ENCODE peak calls at places on chromosomes 3 and 15, in five cellular contexts. One of them, this sample, is unnamed. For H3K4me1, the result is how much of the 10 kb centered on the place peaks cover.

GRCh38 chr3:172065534-172065933 is 26.2 kb downstream of the FNDC3B start:
- DNase-seq in PC-3: no peak
- DNase-seq in endothelial cell of umbilical vein: peak
- DNase-seq in neural progenitor cell: no peak
- DNase-seq in neuronal stem cell: no peak
- DNase-seq in this sample: no peak

GRCh38 chr3:138253609-138254008 is 66.5 kb downstream of the ARMC8 start:
- DNase-seq in neuronal stem cell: no peak
- DNase-seq in PC-3: no peak
- DNase-seq in endothelial cell of umbilical vein: no peak
- DNase-seq in neural progenitor cell: no peak
- DNase-seq in this sample: no peak

GRCh38 chr3:106114848-106115247 is 246.0 kb upstream of the CBLB start:
- DNase-seq in PC-3: peak
- DNase-seq in neural progenitor cell: no peak
- DNase-seq in neuronal stem cell: no peak
- DNase-seq in endothelial cell of umbilical vein: no peak
- DNase-seq in this sample: no peak

GRCh38 chr3:13424111-13424844 is 4.2 kb upstream of the NUP210 start:
- DNase-seq in neural progenitor cell: no peak
- DNase-seq in neuronal stem cell: no peak
- DNase-seq in endothelial cell of umbilical vein: no peak
- DNase-seq in PC-3: peak
- DNase-seq in this sample: no peak

GRCh38 chr3:192935441-192935840 is 17.8 kb upstream of the MB21D2 start:
- DNase-seq in neuronal stem cell: no peak
- DNase-seq in PC-3: no peak
- DNase-seq in endothelial cell of umbilical vein: no peak
- DNase-seq in neural progenitor cell: no peak
- DNase-seq in this sample: no peak

GRCh38 chr3:14899993-14900618 is 47.3 kb upstream of the NR2C2 start:
- DNase-seq in neural progenitor cell: no peak
- DNase-seq in endothelial cell of umbilical vein: no peak
- DNase-seq in PC-3: no peak
- DNase-seq in neuronal stem cell: no peak
- DNase-seq in this sample: peak

GRCh38 chr3:108110965-108111364 is 20.1 kb upstream of the CD47 start:
- DNase-seq in neural progenitor cell: no peak
- DNase-seq in endothelial cell of umbilical vein: no peak
- DNase-seq in PC-3: no peak
- DNase-seq in neuronal stem cell: no peak
- DNase-seq in this sample: no peak

GRCh38 chr3:66200147-66200546 is 20.7 kb upstream of the SLC25A26 start:
- DNase-seq in endothelial cell of umbilical vein: no peak
- DNase-seq in neural progenitor cell: peak
- DNase-seq in neuronal stem cell: no peak
- DNase-seq in PC-3: no peak
- DNase-seq in this sample: peak

GRCh38 chr15:38593523-38593922 is 28.9 kb upstream of the RASGRP1 start:
- DNase-seq in neuronal stem cell: no peak
- DNase-seq in PC-3: peak
- DNase-seq in endothelial cell of umbilical vein: no peak
- DNase-seq in neural progenitor cell: no peak
- DNase-seq in this sample: no peak

GRCh38 chr3:124761935-124762334 is 31.7 kb downstream of the UMPS start:
- DNase-seq in neuronal stem cell: no peak
- DNase-seq in neural progenitor cell: no peak
- DNase-seq in PC-3: no peak
- DNase-seq in endothelial cell of umbilical vein: no peak
- DNase-seq in this sample: peak

GRCh38 chr3:112032377-112032776 is 2.2 kb upstream of the TMPRSS7 start:
- DNase-seq in neural progenitor cell: no peak
- DNase-seq in neuronal stem cell: no peak
- DNase-seq in endothelial cell of umbilical vein: no peak
- DNase-seq in PC-3: no peak
- DNase-seq in this sample: no peak

GRCh38 chr3:132164469-132165092 is 129.8 kb upstream of the CPNE4 start:
- DNase-seq in endothelial cell of umbilical vein: no peak
- DNase-seq in PC-3: peak
- DNase-seq in neural progenitor cell: no peak
- DNase-seq in neuronal stem cell: no peak
- DNase-seq in this sample: no peak

GRCh38 chr15:85545757-85546156 is 165.4 kb downstream of the AKAP13 start:
- DNase-seq in neural progenitor cell: no peak
- DNase-seq in endothelial cell of umbilical vein: no peak
- DNase-seq in PC-3: no peak
- DNase-seq in neuronal stem cell: no peak
- DNase-seq in this sample: no peak
- H3K4me1 ChIP-seq in neural progenitor cell: under half
- H3K4me1 ChIP-seq in endothelial cell of umbilical vein: under half
- H3K4me1 ChIP-seq in PC-3: under half
- H3K4me1 ChIP-seq in neuronal stem cell: under half
- H3K4me1 ChIP-seq in this sample: under half

DNA sequence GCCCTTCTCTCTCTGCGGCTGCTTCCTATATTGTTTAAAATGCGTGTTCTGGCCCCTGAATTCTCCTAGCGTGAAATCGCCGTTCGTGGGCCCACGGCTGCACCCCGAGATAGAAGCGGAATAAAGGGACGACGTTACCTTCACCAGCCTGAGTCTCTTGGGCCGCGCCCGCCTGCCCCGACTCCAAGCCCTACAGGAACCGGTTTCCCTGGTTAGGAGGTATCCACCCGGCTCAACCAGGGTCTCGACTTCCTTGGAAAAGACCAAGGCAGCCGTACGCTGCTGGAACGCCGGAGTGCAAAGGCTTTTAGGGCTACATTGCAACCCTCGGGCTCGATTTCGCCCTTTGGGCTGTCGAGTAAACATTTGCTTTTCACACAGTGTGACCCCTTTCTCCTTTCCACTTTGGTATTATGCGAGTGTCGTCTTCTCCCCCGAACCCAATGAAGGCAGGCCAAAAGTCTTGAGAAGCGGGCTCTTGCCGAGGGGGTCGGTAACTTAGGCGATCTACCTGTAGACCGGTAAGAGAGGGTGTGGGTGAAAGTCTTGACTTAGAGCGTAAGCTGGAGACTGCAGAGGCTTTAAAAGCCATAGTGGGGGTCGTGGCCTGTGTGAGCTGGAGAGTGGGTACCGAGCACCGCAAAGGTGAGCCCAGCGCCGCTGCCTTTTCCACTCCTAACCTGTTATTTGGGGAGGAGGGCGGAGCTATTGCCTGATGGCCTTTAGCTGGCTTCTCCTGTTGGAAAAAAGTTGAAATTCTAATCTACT is 2.0 kb downstream of the TRIM71 start:
- DNase-seq in neuronal stem cell: no peak
- DNase-seq in PC-3: no peak
- DNase-seq in endothelial cell of umbilical vein: no peak
- DNase-seq in neural progenitor cell: peak
- DNase-seq in this sample: peak
- H3K27ac ChIP-seq in neuronal stem cell: peak
- H3K27ac ChIP-seq in PC-3: no peak
- H3K27ac ChIP-seq in endothelial cell of umbilical vein: no peak
- H3K27ac ChIP-seq in neural progenitor cell: peak
- H3K27ac ChIP-seq in this sample: no peak

DNA sequence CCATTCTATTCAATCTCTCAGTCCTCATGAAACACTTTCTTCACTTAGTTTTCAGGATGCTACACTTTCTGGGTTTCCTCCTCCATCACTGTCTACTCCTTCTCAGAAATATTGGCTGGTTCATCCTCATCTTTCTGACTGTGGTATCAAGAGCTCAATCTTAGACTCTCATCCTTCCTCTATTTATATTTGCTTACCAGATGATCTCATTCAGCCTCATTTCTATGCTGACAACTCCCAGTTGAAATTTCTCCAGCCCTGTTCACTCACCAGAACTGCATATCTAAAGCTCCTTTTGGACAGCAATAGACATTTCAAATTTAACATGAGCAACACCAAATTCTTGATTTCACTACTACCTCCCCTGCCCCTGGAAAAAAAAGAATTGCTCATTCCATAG is 48.0 kb upstream of the FBN1 start:
- DNase-seq in endothelial cell of umbilical vein: no peak
- DNase-seq in neuronal stem cell: no peak
- DNase-seq in neural progenitor cell: no peak
- DNase-seq in PC-3: peak
- DNase-seq in this sample: no peak
- H3K9ac ChIP-seq in endothelial cell of umbilical vein: no peak
- H3K9ac ChIP-seq in neuronal stem cell: no peak
- H3K9ac ChIP-seq in neural progenitor cell: no peak
- H3K9ac ChIP-seq in PC-3: no peak
- H3K9ac ChIP-seq in this sample: no peak

GRCh38 chr3:16887130-16887529 is 2.4 kb downstream of the PLCL2 start:
- DNase-seq in PC-3: no peak
- DNase-seq in neural progenitor cell: no peak
- DNase-seq in endothelial cell of umbilical vein: no peak
- DNase-seq in neuronal stem cell: no peak
- DNase-seq in this sample: no peak
- H3K4me1 ChIP-seq in PC-3: half or more
- H3K4me1 ChIP-seq in neural progenitor cell: under half
- H3K4me1 ChIP-seq in endothelial cell of umbilical vein: under half
- H3K4me1 ChIP-seq in neuronal stem cell: under half
- H3K4me1 ChIP-seq in this sample: under half

GRCh38 chr15:50106438-50106837 is 12.6 kb downstream of the ATP8B4 start:
- DNase-seq in neural progenitor cell: no peak
- DNase-seq in neuronal stem cell: no peak
- DNase-seq in endothelial cell of umbilical vein: no peak
- DNase-seq in PC-3: no peak
- DNase-seq in this sample: no peak

GRCh38 chr15:50108446-50108845 is 10.6 kb downstream of the ATP8B4 start:
- DNase-seq in PC-3: no peak
- DNase-seq in endothelial cell of umbilical vein: no peak
- DNase-seq in neural progenitor cell: no peak
- DNase-seq in neuronal stem cell: no peak
- DNase-seq in this sample: no peak

GRCh38 chr15:50109086-50109987 is 9.7 kb downstream of the ATP8B4 start:
- DNase-seq in endothelial cell of umbilical vein: no peak
- DNase-seq in neuronal stem cell: no peak
- DNase-seq in neural progenitor cell: no peak
- DNase-seq in PC-3: no peak
- DNase-seq in this sample: no peak

GRCh38 chr15:50107157-50107556 is 11.9 kb downstream of the ATP8B4 start:
- DNase-seq in PC-3: no peak
- DNase-seq in endothelial cell of umbilical vein: no peak
- DNase-seq in neuronal stem cell: no peak
- DNase-seq in neural progenitor cell: no peak
- DNase-seq in this sample: no peak

GRCh38 chr15:50107591-50108408 is 11.2 kb downstream of the ATP8B4 start:
- DNase-seq in neuronal stem cell: no peak
- DNase-seq in neural progenitor cell: no peak
- DNase-seq in endothelial cell of umbilical vein: no peak
- DNase-seq in PC-3: no peak
- DNase-seq in this sample: no peak
- H3K27ac ChIP-seq in neuronal stem cell: no peak
- H3K27ac ChIP-seq in neural progenitor cell: no peak
- H3K27ac ChIP-seq in endothelial cell of umbilical vein: no peak
- H3K27ac ChIP-seq in PC-3: no peak
- H3K27ac ChIP-seq in this sample: no peak

GRCh38 chr3:62193586-62194345 is 179.6 kb downstream of the FEZF2 start:
- DNase-seq in neuronal stem cell: no peak
- DNase-seq in endothelial cell of umbilical vein: no peak
- DNase-seq in neural progenitor cell: peak
- DNase-seq in PC-3: no peak
- DNase-seq in this sample: no peak
- H3K9ac ChIP-seq in neuronal stem cell: no peak
- H3K9ac ChIP-seq in endothelial cell of umbilical vein: no peak
- H3K9ac ChIP-seq in neural progenitor cell: no peak
- H3K9ac ChIP-seq in PC-3: no peak
- H3K9ac ChIP-seq in this sample: no peak

DNA sequence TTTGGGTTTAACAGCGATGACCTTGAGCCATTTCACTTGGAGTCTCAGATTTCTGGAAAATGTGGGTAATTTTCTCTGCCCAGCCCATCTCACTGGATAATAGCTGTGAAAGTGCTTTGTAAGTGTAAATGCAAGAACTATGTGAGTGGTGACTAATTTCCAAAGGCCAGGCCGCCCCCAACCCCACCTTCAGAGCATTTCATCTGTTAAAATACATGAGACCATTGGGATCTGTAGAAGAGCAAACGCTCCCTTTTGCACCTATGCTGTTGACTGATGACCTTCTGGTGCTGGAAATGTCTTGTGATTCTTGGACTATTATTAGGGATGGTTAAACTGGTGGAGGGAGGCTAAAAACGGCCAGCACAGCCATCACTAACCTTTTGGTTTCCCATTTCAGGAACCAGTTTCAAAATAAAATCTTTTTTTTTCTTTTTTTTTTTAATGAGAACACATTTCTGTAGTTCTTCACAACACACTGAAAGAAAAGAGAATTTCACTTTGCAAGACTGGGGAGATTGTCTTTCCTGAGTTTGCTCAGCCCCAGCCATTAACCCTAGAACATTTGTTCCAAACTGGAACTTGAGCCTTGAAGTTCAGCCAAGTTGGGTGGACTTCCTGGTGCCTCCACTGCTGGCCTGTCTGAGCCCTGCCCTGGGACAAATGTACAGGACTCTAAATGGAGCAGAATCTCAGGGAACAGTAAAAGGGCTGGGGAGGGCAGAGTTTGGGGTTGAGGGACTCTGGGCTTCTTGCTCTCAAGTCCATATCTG is 196.6 kb upstream of the LPP start:
- DNase-seq in PC-3: no peak
- DNase-seq in endothelial cell of umbilical vein: no peak
- DNase-seq in neuronal stem cell: no peak
- DNase-seq in neural progenitor cell: no peak
- DNase-seq in this sample: no peak
- H3K4me1 ChIP-seq in PC-3: under half
- H3K4me1 ChIP-seq in endothelial cell of umbilical vein: under half
- H3K4me1 ChIP-seq in neuronal stem cell: under half
- H3K4me1 ChIP-seq in neural progenitor cell: under half
- H3K4me1 ChIP-seq in this sample: under half

GRCh38 chr15:97706059-97706458 is 254.4 kb upstream of the ARRDC4 start:
- DNase-seq in neuronal stem cell: no peak
- DNase-seq in PC-3: no peak
- DNase-seq in endothelial cell of umbilical vein: no peak
- DNase-seq in neural progenitor cell: no peak
- DNase-seq in this sample: no peak
- H3K27ac ChIP-seq in neuronal stem cell: no peak
- H3K27ac ChIP-seq in PC-3: no peak
- H3K27ac ChIP-seq in endothelial cell of umbilical vein: no peak
- H3K27ac ChIP-seq in neural progenitor cell: no peak
- H3K27ac ChIP-seq in this sample: no peak

GRCh38 chr15:51973220-51973619 is 1.6 kb upstream of the LEO1 start:
- DNase-seq in neuronal stem cell: no peak
- DNase-seq in endothelial cell of umbilical vein: no peak
- DNase-seq in PC-3: no peak
- DNase-seq in neural progenitor cell: no peak
- DNase-seq in this sample: no peak

GRCh38 chr15:51971353-51972133 is at the start of gene LEO1:
- DNase-seq in PC-3: peak
- DNase-seq in neuronal stem cell: peak
- DNase-seq in endothelial cell of umbilical vein: peak
- DNase-seq in neural progenitor cell: peak
- DNase-seq in this sample: peak

GRCh38 chr15:51970981-51971352 is 611 bp downstream of the LEO1 start:
- DNase-seq in PC-3: no peak
- DNase-seq in neuronal stem cell: no peak
- DNase-seq in endothelial cell of umbilical vein: no peak
- DNase-seq in neural progenitor cell: no peak
- DNase-seq in this sample: no peak

GRCh38 chr15:51970132-51970817 is 1.3 kb downstream of the LEO1 start:
- DNase-seq in endothelial cell of umbilical vein: no peak
- DNase-seq in neural progenitor cell: no peak
- DNase-seq in neuronal stem cell: no peak
- DNase-seq in PC-3: no peak
- DNase-seq in this sample: no peak

GRCh38 chr15:51973775-51974174 is 2.2 kb upstream of the LEO1 start:
- DNase-seq in neuronal stem cell: no peak
- DNase-seq in neural progenitor cell: no peak
- DNase-seq in endothelial cell of umbilical vein: no peak
- DNase-seq in PC-3: no peak
- DNase-seq in this sample: no peak
- H3K9ac ChIP-seq in neuronal stem cell: no peak
- H3K9ac ChIP-seq in neural progenitor cell: no peak
- H3K9ac ChIP-seq in endothelial cell of umbilical vein: no peak
- H3K9ac ChIP-seq in PC-3: no peak
- H3K9ac ChIP-seq in this sample: no peak

This sample was measured in endodermal cell.